ENCODE peak calls at places on chromosomes 5 and 9, in nine cellular contexts. E, H, J, G, C, U, W, Y and N are unnamed samples.

GRCh38 chr9:138082918-138083636 is 205.5 kb downstream of the CACNA1B start:
- DNase-seq in E (no peak), H (no peak), J (no peak), G (no peak), C (no peak), U (no peak), W (no peak), Y (no peak), N (no peak)

GRCh38 chr9:126984969-126985368 is 70.4 kb downstream of the RALGPS1 start:
- DNase-seq in E (peak; percentile 97), H (peak; percentile 14), J (no peak), G (no peak), C (no peak), U (peak; percentile 57), W (peak; percentile 9), Y (no peak), N (peak; percentile 12)

GRCh38 chr5:149471406-149472183 is 79.6 kb downstream of the CSNK1A1 start:
- DNase-seq in E (no peak), H (peak; percentile 84), J (peak; percentile 18), G (peak; percentile 38), C (no peak), U (peak; percentile 96), W (peak; percentile 45), Y (peak; percentile 65), N (no peak)

GRCh38 chr9:99490736-99491135 is 268.7 kb downstream of the SEC61B start:
- DNase-seq in E (no peak), H (peak; percentile 65), J (no peak), G (no peak), C (no peak), U (no peak), W (no peak), Y (no peak), N (no peak)

GRCh38 chr9:98978231-98978681 is 34.5 kb downstream of the COL15A1 start:
- DNase-seq in E (no peak), H (no peak), J (no peak), G (no peak), C (no peak), U (no peak), W (no peak), Y (no peak), N (no peak)

GRCh38 chr9:131122158-131122557 is 3.2 kb upstream of the NUP214 start:
- DNase-seq in E (no peak), H (no peak), J (no peak), G (no peak), C (no peak), U (no peak), W (no peak), Y (no peak), N (no peak)

GRCh38 chr5:54194326-54194725 is 116.0 kb downstream of the ARL15 start:
- DNase-seq in E (no peak), H (no peak), J (no peak), G (no peak), C (no peak), U (no peak), W (no peak), Y (no peak), N (no peak)

GRCh38 chr9:129989740-129990139 is 53.2 kb downstream of the FNBP1 start:
- DNase-seq in E (peak; percentile 59), H (peak; percentile 76), J (no peak), G (no peak), C (no peak), U (no peak), W (no peak), Y (no peak), N (no peak)

GRCh38 chr5:143893638-143894037 is 81.7 kb downstream of the HMHB1 start:
- DNase-seq in E (no peak), H (no peak), J (no peak), G (no peak), C (no peak), U (no peak), W (no peak), Y (no peak), N (no peak)

GRCh38 chr9:76866689-76867088 is 39.2 kb downstream of the PRUNE2 start:
- DNase-seq in E (peak; percentile 74), H (peak; percentile 94), J (peak; percentile 46), G (no peak), C (no peak), U (no peak), W (peak; percentile 54), Y (no peak), N (peak; percentile 40)

GRCh38 chr9:120925535-120926396 is 830 bp downstream of the TRAF1 start:
- DNase-seq in E (no peak), H (peak; percentile 87), J (no peak), G (no peak), C (no peak), U (no peak), W (peak; percentile 93), Y (no peak), N (no peak)

GRCh38 chr5:138974227-138975063 is 99.3 kb upstream of the LRRTM2 start:
- DNase-seq in E (no peak), H (peak; percentile 87), J (peak; percentile 62), G (peak; percentile 68), C (no peak), U (no peak), W (no peak), Y (peak; percentile 77), N (no peak)

GRCh38 chr5:81247441-81247972 is 14.4 kb downstream of the CKMT2 start:
- DNase-seq in E (no peak), H (peak; percentile 50), J (no peak), G (no peak), C (no peak), U (peak; percentile 7), W (peak; percentile 24), Y (no peak), N (no peak)

GRCh38 chr9:93119953-93120845 is 13.9 kb downstream of the NINJ1 start:
- DNase-seq in E (peak; percentile 94), H (peak; percentile 95), J (peak; percentile 91), G (peak; percentile 93), C (peak; percentile 23), U (peak; percentile 55), W (peak; percentile 92), Y (peak; percentile 85), N (peak; percentile 68)

GRCh38 chr5:65199988-65200668 is 281.6 kb downstream of the ADAMTS6 start:
- DNase-seq in E (no peak), H (peak; percentile 68), J (no peak), G (no peak), C (no peak), U (no peak), W (no peak), Y (no peak), N (no peak)

GRCh38 chr5:57318251-57318650 is 144.4 kb downstream of the GPBP1 start:
- DNase-seq in E (no peak), H (no peak), J (no peak), G (no peak), C (no peak), U (no peak), W (no peak), Y (no peak), N (no peak)

GRCh38 chr5:32280656-32281081 is 32.1 kb downstream of the MTMR12 start:
- DNase-seq in E (no peak), H (no peak), J (no peak), G (no peak), C (no peak), U (no peak), W (no peak), Y (no peak), N (no peak)

GRCh38 chr9:126690431-126691051 is 76.8 kb downstream of the LMX1B start:
- DNase-seq in E (no peak), H (peak; percentile 37), J (no peak), G (peak; percentile 59), C (peak; percentile 83), U (peak; percentile 45), W (no peak), Y (peak; percentile 47), N (no peak)

GRCh38 chr5:112386716-112387115 is 32.4 kb downstream of the EPB41L4A start:
- DNase-seq in E (no peak), H (no peak), J (no peak), G (no peak), C (no peak), U (no peak), W (no peak), Y (no peak), N (no peak)

GRCh38 chr5:93576015-93576414 is 5.0 kb downstream of the NR2F1-AS1 start:
- DNase-seq in E (no peak), H (no peak), J (no peak), G (no peak), C (no peak), U (no peak), W (no peak), Y (no peak), N (no peak)

GRCh38 chr5:52783226-52783959 is 4.3 kb upstream of the ITGA1 start:
- DNase-seq in E (peak; percentile 56), H (peak; percentile 84), J (no peak), G (no peak), C (no peak), U (no peak), W (peak; percentile 78), Y (no peak), N (peak; percentile 62)
- H3K27ac ChIP-seq in E (no peak overlapping the region), H (peak overlapping the region; percentile 41), J (no peak overlapping the region), G (peak overlapping the region; percentile 75), C (no peak overlapping the region), U (no peak overlapping the region), W (peak overlapping the region; percentile 42), Y (no peak overlapping the region), N (peak overlapping the region; percentile 75)

DNA sequence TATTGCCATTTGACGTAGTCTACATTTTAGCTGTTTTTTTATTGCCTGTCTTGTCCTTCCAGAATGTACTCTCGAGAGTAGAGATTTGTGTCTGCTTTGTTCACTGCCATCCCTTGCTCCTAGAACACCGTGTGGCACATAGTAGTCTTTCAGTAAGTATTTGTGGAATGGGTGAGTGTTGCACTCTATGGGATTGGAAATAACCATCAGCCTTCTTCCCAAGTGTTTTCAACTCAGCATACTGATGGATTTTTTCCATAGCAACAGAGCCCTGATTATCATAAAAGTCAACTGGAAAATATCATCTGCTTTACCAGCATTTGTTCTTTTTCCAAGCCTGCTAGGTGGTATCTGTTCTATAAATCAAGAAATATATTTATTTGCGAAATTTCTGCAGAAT is 462.5 kb downstream of the ENC1 start:
- DNase-seq in E (no peak), H (no peak), J (no peak), G (no peak), C (no peak), U (no peak), W (no peak), Y (no peak), N (no peak)
- H3K27ac ChIP-seq in E (no peak overlapping the region), H (no peak overlapping the region), J (no peak overlapping the region), G (no peak overlapping the region), C (no peak overlapping the region), U (no peak overlapping the region), W (no peak overlapping the region), Y (no peak overlapping the region), N (no peak overlapping the region)

DNA sequence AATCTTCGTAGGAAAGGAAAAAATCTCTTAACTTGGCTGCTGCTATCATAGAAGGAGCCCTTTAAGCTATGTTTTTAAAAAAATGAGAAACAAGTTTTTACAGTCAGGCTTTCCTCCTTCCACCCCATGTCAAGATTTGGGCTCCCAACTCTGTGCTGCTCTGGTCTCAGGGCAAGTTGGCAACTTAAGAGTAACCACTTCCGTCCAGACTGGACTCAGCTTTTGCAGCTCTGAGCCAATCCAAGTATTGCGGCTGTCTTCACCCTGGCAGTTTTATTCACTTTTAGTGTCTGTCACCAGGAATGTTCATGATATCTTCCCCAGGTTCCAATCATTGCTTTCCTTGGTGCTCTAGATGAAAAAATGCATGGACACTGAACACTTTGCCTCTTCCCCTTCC is 115.9 kb upstream of the GAS1 start:
- DNase-seq in E (no peak), H (peak; percentile 87), J (no peak), G (no peak), C (no peak), U (no peak), W (no peak), Y (no peak), N (no peak)
- H3K27ac ChIP-seq in E (no peak overlapping the region), H (peak overlapping the region; percentile 72), J (peak overlapping the region; percentile 77), G (peak overlapping the region; percentile 33), C (no peak overlapping the region), U (no peak overlapping the region), W (peak overlapping the region; percentile 54), Y (no peak overlapping the region), N (no peak overlapping the region)

GRCh38 chr9:83936523-83936922 is 15.3 kb upstream of the KIF27 start:
- DNase-seq in E (no peak), H (no peak), J (no peak), G (no peak), C (no peak), U (no peak), W (no peak), Y (no peak), N (no peak)
- H3K27ac ChIP-seq in E (no peak overlapping the region), H (no peak overlapping the region), J (no peak overlapping the region), G (no peak overlapping the region), C (no peak overlapping the region), U (no peak overlapping the region), W (no peak overlapping the region), Y (no peak overlapping the region), N (no peak overlapping the region)